ENCODE peak calls at places on chromosomes 13 and 19, in nine cellular contexts. L is AG10803; X is GM12892; K is stimulated activated CD8-positive, alpha-beta memory T cell treated with anti-CD3 and anti-CD28 coated beads, Interleukin-4, amount 100 ng/mL, for 1 hour; V is naive thymus-derived CD4-positive, alpha-beta T cell; G is ELR; D is glomerular endothelial cell; I is epithelial cell of esophagus; S is NCI-H2081. A is an unnamed sample.

GRCh38 chr13:46469064-46469463 is 82.0 kb upstream of the RUBCNL start:
- DNase-seq in G (peak), D (no peak), X (no peak), S (no peak), V (no peak), I (no peak), L (peak), K (no peak), A (no peak)

GRCh38 chr19:20558011-20558410 is 7.6 kb downstream of the ZNF737 start:
- DNase-seq in I (no peak), K (no peak), X (no peak), G (peak), V (no peak), L (no peak), S (no peak), D (no peak), A (no peak)

GRCh38 chr19:41156207-41156606 is 36.8 kb upstream of the CYP2S1 start:
- DNase-seq in X (no peak), I (peak), G (peak), V (no peak), S (no peak), K (no peak), L (no peak), D (no peak), A (no peak)

GRCh38 chr13:46553521-46553885 is 533 bp downstream of the LRCH1 start:
- DNase-seq in D (no peak), L (no peak), I (no peak), G (peak), K (no peak), X (no peak), V (no peak), S (no peak), A (no peak)

GRCh38 chr13:66714795-66715194 is 515.3 kb downstream of the PCDH9 start:
- DNase-seq in S (no peak), D (no peak), V (no peak), G (peak), X (no peak), I (peak), L (no peak), K (no peak), A (no peak)

GRCh38 chr13:26568132-26568815 is 10.8 kb downstream of the WASF3 start:
- DNase-seq in S (no peak), G (no peak), D (no peak), K (no peak), I (no peak), X (no peak), V (no peak), L (no peak), A (no peak)

GRCh38 chr13:107743523-107743922 is 471.8 kb downstream of the LIG4 start:
- DNase-seq in D (no peak), K (no peak), G (no peak), S (peak), I (no peak), L (no peak), V (no peak), X (no peak), A (no peak)

GRCh38 chr13:111389621-111390521 is 69.4 kb downstream of the TEX29 start:
- DNase-seq in S (no peak), D (no peak), I (no peak), G (no peak), K (no peak), L (no peak), V (no peak), X (no peak), A (no peak)

GRCh38 chr19:543912-544608 is at the start of gene GZMM:
- DNase-seq in K (peak), I (no peak), X (no peak), L (no peak), D (no peak), V (peak), S (no peak), G (no peak), A (no peak)

GRCh38 chr19:7113233-7113632 is 43.7 kb downstream of the ZNF557 start:
- DNase-seq in D (no peak), L (no peak), X (no peak), I (no peak), K (no peak), S (no peak), V (no peak), G (peak), A (no peak)

GRCh38 chr19:3320354-3320670 is 46.1 kb upstream of the NFIC start:
- DNase-seq in X (no peak), K (no peak), V (no peak), G (no peak), I (no peak), D (no peak), S (no peak), L (no peak), A (no peak)

GRCh38 chr13:97341135-97341534 is 92.8 kb upstream of the RAP2A start:
- DNase-seq in D (no peak), I (no peak), K (no peak), G (peak), S (no peak), X (no peak), V (no peak), L (no peak), A (no peak)

GRCh38 chr19:38663957-38664502 is 16.6 kb downstream of the ACTN4 start:
- DNase-seq in I (no peak), S (no peak), L (no peak), X (no peak), G (no peak), K (no peak), V (no peak), D (no peak), A (no peak)

GRCh38 chr19:7292950-7293794 is 1.0 kb downstream of the INSR start:
- DNase-seq in D (no peak), S (no peak), L (no peak), X (no peak), V (peak), G (no peak), K (no peak), I (no peak), A (no peak)

GRCh38 chr13:59906413-59907027 is 257.2 kb downstream of the DIAPH3 start:
- DNase-seq in G (peak), V (peak), I (peak), D (peak), S (no peak), L (peak), X (no peak), K (no peak), A (no peak)

GRCh38 chr13:26656919-26657318 is 99.4 kb downstream of the WASF3 start:
- DNase-seq in D (no peak), I (peak), V (no peak), S (no peak), L (peak), K (no peak), G (peak), X (no peak), A (peak)

GRCh38 chr13:110680852-110681251 is 25.1 kb downstream of the CARS2 start:
- DNase-seq in I (peak), V (no peak), S (peak), D (no peak), K (no peak), L (no peak), G (peak), X (peak), A (no peak)

GRCh38 chr19:15479391-15480345 is at the start of gene PGLYRP2:
- DNase-seq in K (no peak), L (no peak), X (no peak), I (peak), D (no peak), S (no peak), V (no peak), G (peak), A (no peak)

GRCh38 chr13:50668044-50668443 is 175.4 kb downstream of the DLEU7 start:
- DNase-seq in D (no peak), V (no peak), K (no peak), I (no peak), X (no peak), S (no peak), G (no peak), L (no peak), A (no peak)

GRCh38 chr19:45782162-45782623 is at the start of gene DMPK:
- DNase-seq in X (no peak), L (no peak), I (peak), K (no peak), D (no peak), S (no peak), V (no peak), G (peak), A (peak)

GRCh38 chr13:71525004-71525403 is 342.0 kb downstream of the DACH1 start:
- DNase-seq in X (no peak), L (no peak), K (no peak), D (no peak), I (no peak), S (no peak), V (no peak), G (peak), A (no peak)

GRCh38 chr19:9914315-9915207 is 21.8 kb downstream of the OLFM2 start:
- DNase-seq in S (no peak), X (peak), L (peak), K (peak), G (peak), D (no peak), I (peak), V (peak), A (peak)

GRCh38 chr13:25329706-25330105 is 28.3 kb downstream of the NUP58 start:
- DNase-seq in G (peak), S (no peak), D (no peak), I (peak), K (no peak), V (no peak), L (peak), X (no peak), A (peak)